ENCODE peak calls at places on chromosomes 16 and 17, in six cellular contexts. T is A549, J is PC-3, A is tibial artery, S is GM23248, G is HepG2. V is an unnamed sample. For H3K4me1, the result is how much of the 10 kb centered on the place peaks cover.

GRCh38 chr17:45050680-45051059 is 762 bp downstream of the DCAKD start:
- DNase-seq in J (no peak), S (peak), A (no peak), T (peak), G (peak), V (no peak)

GRCh38 chr16:28891964-28892890 is 13.9 kb downstream of the ATP2A1 start:
- DNase-seq in T (no peak), G (no peak), S (no peak), A (no peak), J (no peak), V (no peak)

GRCh38 chr17:67689534-67690177 is 28.1 kb upstream of the NOL11 start:
- DNase-seq in T (peak), A (no peak), J (peak), G (peak), S (peak), V (no peak)

GRCh38 chr16:69322343-69322742 is 8.0 kb downstream of the PDF start:
- DNase-seq in J (no peak), T (no peak), G (no peak), S (no peak), A (no peak), V (no peak)

GRCh38 chr17:67833946-67834631 is 8.8 kb downstream of the BPTF start:
- DNase-seq in A (no peak), S (no peak), J (peak), G (no peak), T (no peak), V (no peak)

GRCh38 chr17:17191346-17191792 is 14.8 kb downstream of the PLD6 start:
- DNase-seq in A (peak), J (no peak), S (peak), T (no peak), G (no peak), V (peak)

GRCh38 chr16:70561623-70562022 is 38.0 kb downstream of the SF3B3 start:
- DNase-seq in A (no peak), G (no peak), S (no peak), J (no peak), T (no peak), V (no peak)

GRCh38 chr16:13552062-13552959 is 367.6 kb upstream of the ERCC4 start:
- DNase-seq in A (no peak), T (no peak), G (no peak), J (no peak), S (no peak), V (no peak)

GRCh38 chr16:46857261-46857962 is 26.4 kb upstream of the C16orf87 start:
- DNase-seq in A (no peak), J (peak), G (peak), S (peak), T (peak), V (no peak)

GRCh38 chr17:76471498-76472257 is 4.3 kb downstream of the AANAT start:
- DNase-seq in J (no peak), S (no peak), T (no peak), G (no peak), A (no peak), V (no peak)

GRCh38 chr17:81991684-81992513 is 14.5 kb downstream of the ASPSCR1 start:
- DNase-seq in S (peak), T (peak), J (peak), G (peak), A (peak), V (peak)

GRCh38 chr17:18139498-18139897 is 30.9 kb downstream of the MYO15A start:
- DNase-seq in A (no peak), T (no peak), S (no peak), G (no peak), J (no peak), V (no peak)

GRCh38 chr17:77609553-77610517 is 348.7 kb upstream of the TNRC6C start:
- DNase-seq in T (no peak), G (peak), A (peak), J (no peak), S (peak), V (no peak)

GRCh38 chr16:11768850-11769249 is 26.2 kb upstream of the TXNDC11 start:
- DNase-seq in T (no peak), S (no peak), J (no peak), A (no peak), G (no peak), V (no peak)

GRCh38 chr16:22814330-22815105 is 556 bp downstream of the HS3ST2 start:
- DNase-seq in S (no peak), G (no peak), A (peak), T (no peak), J (no peak), V (no peak)

GRCh38 chr17:76713765-76714164 is 3.0 kb upstream of the MXRA7 start:
- DNase-seq in A (peak), S (no peak), J (no peak), G (no peak), T (no peak), V (peak)

GRCh38 chr17:36152639-36153120 is 23.8 kb downstream of the TBC1D3B start:
- DNase-seq in A (no peak), G (no peak), S (peak), T (peak), J (no peak), V (no peak)

GRCh38 chr16:56190903-56191806 is at the start of gene GNAO1:
- DNase-seq in S (peak), J (peak), T (peak), A (peak), G (no peak), V (peak)

GRCh38 chr17:1362065-1362848 is 37.8 kb downstream of the YWHAE start:
- DNase-seq in T (no peak), S (peak), G (no peak), A (no peak), J (no peak), V (no peak)

GRCh38 chr16:31120129-31120528 is 2.7 kb downstream of the KAT8 start:
- DNase-seq in A (no peak), S (no peak), T (no peak), G (no peak), J (no peak), V (no peak)

GRCh38 chr16:84004442-84004841 is 36.4 kb downstream of the NECAB2 start:
- DNase-seq in J (no peak), T (no peak), S (no peak), A (no peak), G (no peak), V (no peak)

GRCh38 chr17:79835470-79835899 is 3.8 kb downstream of the CBX4 start:
- DNase-seq in G (no peak), S (no peak), T (no peak), J (no peak), A (no peak), V (no peak)
- H3K4me1 ChIP-seq in G (half or more), S (under half), T (half or more), J (under half), A (under half), V (under half)

DNA sequence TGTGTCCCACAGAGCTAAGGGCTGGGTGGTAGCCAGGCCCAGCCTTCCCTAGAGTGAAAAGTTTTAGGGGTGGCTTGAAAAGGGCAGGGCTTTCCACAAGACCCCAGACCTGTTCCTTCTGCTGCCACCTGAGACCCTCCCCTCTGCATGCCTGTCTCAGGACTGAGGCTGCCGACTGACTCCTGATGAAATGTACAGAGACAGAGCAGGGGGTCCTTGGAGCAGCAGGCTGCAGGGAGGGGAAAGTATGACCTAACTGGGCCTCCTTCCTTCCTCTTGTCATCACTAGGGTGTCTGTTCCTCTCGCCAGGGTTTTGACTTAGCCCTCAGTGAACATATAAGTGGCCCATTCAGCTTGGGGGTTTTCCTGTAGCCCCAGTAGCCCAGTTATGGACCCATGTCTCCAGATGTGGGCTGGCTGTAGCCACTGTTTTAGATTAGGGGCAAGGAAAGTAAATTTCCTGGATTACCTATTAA is 14.9 kb upstream of the NFATC3 start:
- DNase-seq in S (no peak), T (no peak), A (no peak), G (no peak), J (no peak), V (no peak)
- H3K4me1 ChIP-seq in S (under half), T (under half), A (under half), G (under half), J (under half), V (half or more)

DNA sequence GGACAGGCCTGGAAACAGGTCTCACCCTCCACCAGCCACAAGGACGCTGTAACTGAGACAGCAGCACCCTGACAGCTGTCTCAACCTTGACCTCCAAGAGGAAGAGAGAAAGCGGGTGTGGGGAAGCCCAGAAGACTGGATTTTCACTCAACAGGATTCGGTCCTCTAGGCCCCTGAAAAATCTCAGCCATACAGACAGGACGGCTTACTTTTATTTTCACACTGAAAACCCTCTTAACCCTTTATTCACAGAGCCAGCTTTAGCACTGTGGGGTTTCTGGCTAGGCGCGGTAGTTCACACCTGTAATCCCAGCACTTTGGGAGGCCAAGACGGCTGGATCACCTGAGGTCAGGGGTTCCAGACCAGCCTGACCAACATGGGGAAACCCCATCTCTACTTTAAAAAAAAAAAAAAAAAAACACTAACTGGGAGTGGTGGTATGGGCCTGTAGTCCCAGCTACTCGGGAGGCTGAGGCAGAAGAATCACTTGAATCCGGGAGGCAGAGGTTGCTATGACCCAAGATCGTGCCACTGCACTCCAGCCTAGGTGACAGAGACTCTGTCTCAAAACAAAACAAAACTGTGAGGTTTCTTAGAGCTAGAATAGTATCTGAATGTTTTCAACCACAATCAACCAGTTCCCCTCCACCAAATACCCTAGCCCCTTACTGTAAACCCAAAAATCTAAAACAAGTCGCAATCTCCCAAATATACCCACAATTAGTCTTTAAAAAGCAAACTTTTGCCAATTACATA is 5.3 kb downstream of the ANKRD11 start:
- DNase-seq in A (no peak), T (no peak), G (no peak), S (no peak), J (no peak), V (no peak)
- H3K4me1 ChIP-seq in A (under half), T (half or more), G (half or more), S (under half), J (under half), V (half or more)

GRCh38 chr17:55288356-55289105 is 23.8 kb downstream of the HLF start:
- DNase-seq in G (no peak), J (no peak), S (no peak), T (no peak), A (no peak), V (no peak)
- H3K4me1 ChIP-seq in G (half or more), J (under half), S (under half), T (under half), A (under half), V (under half)

GRCh38 chr17:74734256-74734655 is 2.8 kb upstream of the RAB37 start:
- DNase-seq in T (no peak), J (no peak), S (no peak), A (no peak), G (no peak), V (no peak)
- H3K4me1 ChIP-seq in T (under half), J (under half), S (under half), A (under half), G (under half), V (under half)

GRCh38 chr17:7133424-7133823 is 18.8 kb upstream of the ASGR2 start:
- DNase-seq in J (no peak), G (peak), S (peak), T (peak), A (no peak), V (no peak)

GRCh38 chr17:7128174-7128573 is 13.6 kb upstream of the ASGR2 start:
- DNase-seq in J (no peak), S (no peak), G (no peak), A (no peak), T (no peak), V (no peak)

GRCh38 chr17:7132511-7133094 is 18.0 kb upstream of the ASGR2 start:
- DNase-seq in J (no peak), G (peak), S (no peak), T (no peak), A (no peak), V (no peak)

GRCh38 chr17:7129311-7129710 is 14.7 kb upstream of the ASGR2 start:
- DNase-seq in T (no peak), S (no peak), G (no peak), A (no peak), J (no peak), V (no peak)

GRCh38 chr17:7130626-7131467 is 16.2 kb upstream of the ASGR2 start:
- DNase-seq in T (no peak), S (no peak), A (no peak), G (no peak), J (no peak), V (no peak)
- H3K4me1 ChIP-seq in T (under half), S (under half), A (under half), G (under half), J (under half), V (under half)

GRCh38 chr16:85354623-85355514 is 242.6 kb upstream of the CIBAR2 start:
- DNase-seq in T (no peak), S (peak), G (no peak), A (no peak), J (peak), V (no peak)

GRCh38 chr16:85352221-85352620 is 239.9 kb upstream of the CIBAR2 start:
- DNase-seq in S (no peak), G (no peak), A (no peak), T (no peak), J (no peak), V (no peak)

GRCh38 chr16:85350973-85351372 is 238.7 kb upstream of the CIBAR2 start:
- DNase-seq in T (peak), A (peak), S (peak), G (no peak), J (peak), V (peak)

GRCh38 chr16:85353839-85354622 is 241.8 kb upstream of the CIBAR2 start:
- DNase-seq in S (no peak), A (no peak), T (no peak), J (peak), G (no peak), V (no peak)

DNA sequence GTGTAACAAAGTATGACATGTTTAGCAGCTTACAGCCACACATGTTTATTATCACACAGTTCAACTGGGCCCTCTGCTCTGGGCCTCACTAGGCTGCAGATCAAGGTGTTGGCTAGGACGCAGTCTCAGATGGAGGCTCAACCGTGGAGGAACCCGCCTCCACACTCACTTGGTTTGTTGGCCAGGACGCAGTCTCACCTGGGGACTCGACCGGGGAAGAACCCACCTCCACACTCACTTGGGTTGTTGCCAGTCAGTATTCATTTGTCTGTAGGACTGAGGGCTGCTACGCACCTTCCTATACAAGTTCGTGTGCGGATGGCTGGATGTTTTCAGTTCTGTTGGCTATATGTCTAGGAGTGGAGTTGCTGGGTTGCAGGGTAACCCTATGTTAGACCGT is 240.7 kb upstream of the CIBAR2 start:
- DNase-seq in G (no peak), S (no peak), J (no peak), A (no peak), T (no peak), V (no peak)
- H3K4me1 ChIP-seq in G (under half), S (under half), J (under half), A (under half), T (under half), V (under half)

DNA sequence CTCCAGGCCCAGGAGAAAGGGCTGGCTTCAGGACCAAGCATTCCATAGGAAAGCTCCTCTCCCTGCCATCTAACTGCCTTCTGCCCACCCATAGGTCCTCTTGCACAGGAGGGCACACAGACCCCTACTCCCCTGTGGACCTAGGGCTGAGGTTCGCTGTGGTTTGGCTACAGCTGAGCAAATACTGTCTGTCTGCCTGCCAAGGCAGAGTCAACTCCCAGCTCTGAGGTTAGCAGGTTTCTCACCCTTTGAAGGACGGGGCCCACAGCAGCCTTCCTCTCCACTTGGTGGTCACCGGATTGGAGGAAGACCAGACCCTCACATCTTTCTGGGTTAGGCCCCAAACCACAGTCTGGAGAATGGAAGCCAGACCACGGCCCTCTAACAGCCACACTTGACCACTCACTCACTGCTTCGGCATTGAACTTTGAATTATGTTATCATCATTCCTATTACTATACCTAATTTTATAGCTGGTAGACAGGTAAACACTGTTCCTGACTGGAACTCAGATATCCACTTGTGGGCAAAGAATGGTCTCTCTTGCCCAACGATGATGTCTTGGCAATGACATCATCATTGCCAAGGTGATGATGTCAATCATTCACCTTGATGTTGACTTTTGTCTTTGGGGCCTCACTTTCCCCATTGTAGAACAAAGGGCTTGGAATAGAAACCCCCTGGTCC is 14.2 kb downstream of the CBX4 start:
- DNase-seq in A (no peak), T (no peak), J (no peak), S (no peak), G (no peak), V (no peak)
- H3K4me1 ChIP-seq in A (under half), T (under half), J (under half), S (under half), G (half or more), V (under half)

DNA sequence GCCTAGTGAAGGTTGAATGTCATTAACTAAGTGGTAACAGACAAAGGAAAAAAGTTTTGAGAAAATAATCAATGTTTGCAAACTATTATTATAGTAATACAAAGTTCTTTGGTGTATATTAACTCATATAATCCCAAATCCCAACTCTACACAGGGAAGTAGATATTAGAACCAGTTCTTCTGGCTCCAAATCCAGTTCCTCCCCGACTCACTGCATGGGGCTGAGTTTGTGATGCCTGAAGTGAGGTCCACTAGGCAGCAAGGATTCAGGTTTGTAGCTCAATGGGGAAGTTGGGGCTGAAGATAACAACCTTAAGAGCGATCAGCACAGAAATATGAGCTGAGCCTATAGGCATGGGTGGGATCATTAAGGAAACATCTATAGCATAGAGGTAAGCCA is 5.6 kb upstream of the SYNRG start:
- DNase-seq in S (peak), J (peak), G (no peak), T (no peak), A (no peak), V (no peak)
- H3K4me1 ChIP-seq in S (under half), J (under half), G (under half), T (under half), A (under half), V (under half)